ENCODE peak calls at places on chromosomes 3 and 15, in five cellular contexts. One of them, this sample, is unnamed.

GRCh38 chr3:46881819-46882376 is 4.4 kb downstream of the PTH1R start:
- DNase-seq in WERI-Rb-1: peak
- DNase-seq in BJ: no peak
- DNase-seq in AG10803: no peak
- DNase-seq in gastrocnemius medialis: no peak
- DNase-seq in this sample: no peak

GRCh38 chr3:62525276-62525675 is 151.9 kb upstream of the FEZF2 start:
- DNase-seq in WERI-Rb-1: no peak
- DNase-seq in BJ: no peak
- DNase-seq in AG10803: peak
- DNase-seq in gastrocnemius medialis: no peak
- DNase-seq in this sample: peak

GRCh38 chr3:119184808-119185690 is 11.7 kb downstream of the UPK1B start:
- DNase-seq in WERI-Rb-1: no peak
- DNase-seq in BJ: peak
- DNase-seq in AG10803: peak
- DNase-seq in gastrocnemius medialis: no peak
- DNase-seq in this sample: no peak

GRCh38 chr3:170809021-170809974 is 60.7 kb downstream of the RPL22L1 start:
- DNase-seq in WERI-Rb-1: peak
- DNase-seq in BJ: no peak
- DNase-seq in AG10803: peak
- DNase-seq in gastrocnemius medialis: no peak
- DNase-seq in this sample: peak

GRCh38 chr3:111961461-111962269 is 17.2 kb upstream of the ABHD10 start:
- DNase-seq in WERI-Rb-1: no peak
- DNase-seq in BJ: no peak
- DNase-seq in AG10803: peak
- DNase-seq in gastrocnemius medialis: no peak
- DNase-seq in this sample: peak

GRCh38 chr15:39028069-39028468 is 463.5 kb upstream of the RASGRP1 start:
- DNase-seq in WERI-Rb-1: no peak
- DNase-seq in BJ: no peak
- DNase-seq in AG10803: peak
- DNase-seq in gastrocnemius medialis: peak
- DNase-seq in this sample: peak

GRCh38 chr3:184506579-184506978 is 55.0 kb upstream of the EPHB3 start:
- DNase-seq in WERI-Rb-1: no peak
- DNase-seq in BJ: no peak
- DNase-seq in AG10803: peak
- DNase-seq in gastrocnemius medialis: no peak
- DNase-seq in this sample: no peak

GRCh38 chr3:72205297-72205696 is 420.3 kb upstream of the PROK2 start:
- DNase-seq in WERI-Rb-1: peak
- DNase-seq in BJ: no peak
- DNase-seq in AG10803: no peak
- DNase-seq in gastrocnemius medialis: no peak
- DNase-seq in this sample: no peak

GRCh38 chr3:171711461-171711860 is 98.8 kb downstream of the PLD1 start:
- DNase-seq in WERI-Rb-1: no peak
- DNase-seq in BJ: no peak
- DNase-seq in AG10803: no peak
- DNase-seq in gastrocnemius medialis: no peak
- DNase-seq in this sample: no peak

GRCh38 chr3:177228601-177229190 is 31.4 kb upstream of the TBL1XR1 start:
- DNase-seq in WERI-Rb-1: no peak
- DNase-seq in BJ: no peak
- DNase-seq in AG10803: no peak
- DNase-seq in gastrocnemius medialis: no peak
- DNase-seq in this sample: no peak

GRCh38 chr3:70853161-70853560 is 540.7 kb upstream of the MDFIC2 start:
- DNase-seq in WERI-Rb-1: no peak
- DNase-seq in BJ: no peak
- DNase-seq in AG10803: no peak
- DNase-seq in gastrocnemius medialis: no peak
- DNase-seq in this sample: no peak

GRCh38 chr15:88083828-88084760 is 172.4 kb downstream of the NTRK3 start:
- DNase-seq in WERI-Rb-1: no peak
- DNase-seq in BJ: no peak
- DNase-seq in AG10803: peak
- DNase-seq in gastrocnemius medialis: no peak
- DNase-seq in this sample: no peak

GRCh38 chr3:139654637-139655365 is 23.0 kb downstream of the NMNAT3 start:
- DNase-seq in WERI-Rb-1: no peak
- DNase-seq in BJ: no peak
- DNase-seq in AG10803: no peak
- DNase-seq in gastrocnemius medialis: no peak
- DNase-seq in this sample: no peak

GRCh38 chr15:98164573-98164972 is 204.1 kb downstream of the ARRDC4 start:
- DNase-seq in WERI-Rb-1: no peak
- DNase-seq in BJ: no peak
- DNase-seq in AG10803: peak
- DNase-seq in gastrocnemius medialis: no peak
- DNase-seq in this sample: no peak

GRCh38 chr15:38688761-38689160 is 124.1 kb upstream of the RASGRP1 start:
- DNase-seq in WERI-Rb-1: no peak
- DNase-seq in BJ: no peak
- DNase-seq in AG10803: no peak
- DNase-seq in gastrocnemius medialis: no peak
- DNase-seq in this sample: no peak

GRCh38 chr3:197746214-197746613 is 3.5 kb upstream of the FYTTD1 start:
- DNase-seq in WERI-Rb-1: no peak
- DNase-seq in BJ: no peak
- DNase-seq in AG10803: no peak
- DNase-seq in gastrocnemius medialis: no peak
- DNase-seq in this sample: no peak

GRCh38 chr15:71790081-71790480 is 20.3 kb upstream of the NR2E3 start:
- DNase-seq in WERI-Rb-1: no peak
- DNase-seq in BJ: no peak
- DNase-seq in AG10803: no peak
- DNase-seq in gastrocnemius medialis: no peak
- DNase-seq in this sample: no peak

GRCh38 chr3:191358929-191359328 is 28.6 kb upstream of the UTS2B start:
- DNase-seq in WERI-Rb-1: no peak
- DNase-seq in BJ: no peak
- DNase-seq in AG10803: no peak
- DNase-seq in gastrocnemius medialis: no peak
- DNase-seq in this sample: no peak

GRCh38 chr3:15429080-15429479 is 1.7 kb downstream of the EAF1 start:
- DNase-seq in WERI-Rb-1: no peak
- DNase-seq in BJ: no peak
- DNase-seq in AG10803: no peak
- DNase-seq in gastrocnemius medialis: no peak
- DNase-seq in this sample: no peak

GRCh38 chr3:143207338-143207961 is 87.9 kb downstream of the CHST2 start:
- DNase-seq in WERI-Rb-1: no peak
- DNase-seq in BJ: no peak
- DNase-seq in AG10803: peak
- DNase-seq in gastrocnemius medialis: no peak
- DNase-seq in this sample: no peak

GRCh38 chr3:7682822-7683229 is 818.8 kb upstream of the LMCD1 start:
- DNase-seq in WERI-Rb-1: no peak
- DNase-seq in BJ: peak
- DNase-seq in AG10803: peak
- DNase-seq in gastrocnemius medialis: peak
- DNase-seq in this sample: no peak

GRCh38 chr3:188916934-188917391 is 254.8 kb upstream of the TPRG1 start:
- DNase-seq in WERI-Rb-1: no peak
- DNase-seq in BJ: no peak
- DNase-seq in AG10803: no peak
- DNase-seq in gastrocnemius medialis: no peak
- DNase-seq in this sample: no peak

GRCh38 chr3:193805448-193805847 is 212.4 kb downstream of the OPA1 start:
- DNase-seq in WERI-Rb-1: no peak
- DNase-seq in BJ: no peak
- DNase-seq in AG10803: peak
- DNase-seq in gastrocnemius medialis: peak
- DNase-seq in this sample: peak

GRCh38 chr3:183239046-183239445 is 14.0 kb upstream of the B3GNT5 start:
- DNase-seq in WERI-Rb-1: no peak
- DNase-seq in BJ: no peak
- DNase-seq in AG10803: no peak
- DNase-seq in gastrocnemius medialis: no peak
- DNase-seq in this sample: no peak

GRCh38 chr3:171028025-171028778 is 1.7 kb upstream of the SLC2A2 start:
- DNase-seq in WERI-Rb-1: peak
- DNase-seq in BJ: peak
- DNase-seq in AG10803: peak
- DNase-seq in gastrocnemius medialis: peak
- DNase-seq in this sample: peak

GRCh38 chr3:54939591-54940300 is 11.9 kb upstream of the LRTM1 start:
- DNase-seq in WERI-Rb-1: no peak
- DNase-seq in BJ: peak
- DNase-seq in AG10803: peak
- DNase-seq in gastrocnemius medialis: no peak
- DNase-seq in this sample: no peak

GRCh38 chr3:141476033-141476432 is 10.8 kb upstream of the RASA2 start:
- DNase-seq in WERI-Rb-1: no peak
- DNase-seq in BJ: no peak
- DNase-seq in AG10803: no peak
- DNase-seq in gastrocnemius medialis: no peak
- DNase-seq in this sample: no peak

GRCh38 chr3:117052356-117052755 is 342.8 kb downstream of the TUSC7 start:
- DNase-seq in WERI-Rb-1: no peak
- DNase-seq in BJ: peak
- DNase-seq in AG10803: peak
- DNase-seq in gastrocnemius medialis: no peak
- DNase-seq in this sample: no peak

GRCh38 chr15:72318408-72318942 is 1.5 kb downstream of the CELF6 start:
- DNase-seq in WERI-Rb-1: peak
- DNase-seq in BJ: no peak
- DNase-seq in AG10803: no peak
- DNase-seq in gastrocnemius medialis: no peak
- DNase-seq in this sample: no peak

GRCh38 chr3:183437696-183438564 is 9.5 kb upstream of the MCF2L2 start:
- DNase-seq in WERI-Rb-1: no peak
- DNase-seq in BJ: no peak
- DNase-seq in AG10803: no peak
- DNase-seq in gastrocnemius medialis: no peak
- DNase-seq in this sample: no peak

GRCh38 chr3:50300681-50301254 is 1.6 kb upstream of the HYAL3 start:
- DNase-seq in WERI-Rb-1: no peak
- DNase-seq in BJ: no peak
- DNase-seq in AG10803: no peak
- DNase-seq in gastrocnemius medialis: no peak
- DNase-seq in this sample: no peak

GRCh38 chr3:50304601-50305000 is 1.2 kb upstream of the HYAL1 start:
- DNase-seq in WERI-Rb-1: no peak
- DNase-seq in BJ: no peak
- DNase-seq in AG10803: no peak
- DNase-seq in gastrocnemius medialis: no peak
- DNase-seq in this sample: no peak

GRCh38 chr3:50303038-50303815 is at the start of gene HYAL1:
- DNase-seq in WERI-Rb-1: peak
- DNase-seq in BJ: no peak
- DNase-seq in AG10803: no peak
- DNase-seq in gastrocnemius medialis: peak
- DNase-seq in this sample: no peak

GRCh38 chr3:50299929-50300680 is 900 bp upstream of the HYAL3 start:
- DNase-seq in WERI-Rb-1: no peak
- DNase-seq in BJ: no peak
- DNase-seq in AG10803: peak
- DNase-seq in gastrocnemius medialis: no peak
- DNase-seq in this sample: no peak

GRCh38 chr3:50302095-50303037 is 1.0 kb downstream of the HYAL1 start:
- DNase-seq in WERI-Rb-1: no peak
- DNase-seq in BJ: no peak
- DNase-seq in AG10803: no peak
- DNase-seq in gastrocnemius medialis: no peak
- DNase-seq in this sample: no peak
- H3K4me3 ChIP-seq in WERI-Rb-1: peak
- H3K4me3 ChIP-seq in BJ: no peak
- H3K4me3 ChIP-seq in AG10803: no peak
- H3K4me3 ChIP-seq in gastrocnemius medialis: peak
- H3K4me3 ChIP-seq in this sample: no peak

DNA sequence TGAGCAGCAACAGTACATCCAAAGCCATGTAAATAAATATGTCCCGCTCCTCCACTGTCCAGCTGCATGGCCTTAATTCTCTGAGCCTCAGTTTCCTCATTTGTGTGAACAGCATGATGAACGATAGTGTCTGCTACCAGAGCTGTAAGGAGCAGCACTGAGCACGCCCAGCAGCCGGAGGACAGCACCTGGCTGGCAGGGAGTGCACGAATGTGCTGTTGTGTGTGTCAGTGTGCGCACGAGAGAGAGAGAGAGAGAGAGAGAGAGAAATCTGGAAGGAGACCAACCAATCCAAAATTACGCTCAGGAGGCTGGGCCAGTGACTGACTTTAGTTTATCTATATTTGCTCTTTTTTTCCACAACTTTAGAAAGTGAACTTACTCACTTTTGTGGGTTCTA is 26.6 kb upstream of the PLXNA1 start:
- DNase-seq in WERI-Rb-1: no peak
- DNase-seq in BJ: no peak
- DNase-seq in AG10803: no peak
- DNase-seq in gastrocnemius medialis: no peak
- DNase-seq in this sample: no peak
- TF ChIP-seq CTCF in WERI-Rb-1: no peak
- TF ChIP-seq CTCF in BJ: no peak
- TF ChIP-seq CTCF in AG10803: no peak
- TF ChIP-seq CTCF in gastrocnemius medialis: no peak
- TF ChIP-seq CTCF in this sample: no peak

DNA sequence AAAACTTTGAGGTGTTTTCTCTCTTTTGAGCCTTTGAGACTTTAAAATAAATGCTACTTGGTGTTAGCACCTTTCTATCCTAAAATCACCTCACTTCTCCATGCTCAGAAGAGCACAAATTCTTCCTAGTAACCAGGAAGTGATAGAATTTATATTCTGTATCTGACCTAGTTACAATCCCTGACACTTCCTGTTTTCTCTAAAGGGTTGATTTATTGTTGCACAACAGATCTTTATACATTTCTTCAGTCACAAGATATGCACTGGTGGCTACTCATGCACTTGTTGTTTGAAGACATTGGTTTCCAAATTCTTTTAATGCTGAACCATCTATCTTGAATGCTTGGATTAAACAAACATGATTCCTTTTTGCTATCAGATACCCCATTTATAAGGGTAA is 47.2 kb upstream of the CNTN3 start:
- DNase-seq in WERI-Rb-1: no peak
- DNase-seq in BJ: no peak
- DNase-seq in AG10803: no peak
- DNase-seq in gastrocnemius medialis: no peak
- DNase-seq in this sample: no peak
- H3K4me3 ChIP-seq in WERI-Rb-1: no peak
- H3K4me3 ChIP-seq in BJ: no peak
- H3K4me3 ChIP-seq in AG10803: no peak
- H3K4me3 ChIP-seq in gastrocnemius medialis: no peak
- H3K4me3 ChIP-seq in this sample: no peak

DNA sequence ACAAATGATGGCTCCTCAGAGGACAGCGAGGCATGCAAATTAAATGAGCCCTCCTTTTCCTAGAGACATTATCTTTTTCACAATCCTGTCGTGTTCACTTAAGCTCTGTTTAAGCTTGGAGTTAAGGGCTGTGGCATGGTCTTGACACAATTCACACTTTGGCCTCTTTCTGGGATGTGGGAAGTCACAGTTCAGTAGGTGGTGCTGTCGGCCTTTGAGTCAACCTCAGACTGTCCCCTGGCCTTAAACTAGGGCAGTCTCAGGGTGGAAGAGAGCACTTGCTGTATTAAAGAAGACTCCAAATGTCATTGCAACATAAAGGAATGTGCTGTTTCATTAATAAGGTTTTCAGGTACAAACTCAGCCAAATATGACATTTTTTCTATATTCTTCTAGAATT is 351.0 kb downstream of the MCTP2 start:
- DNase-seq in WERI-Rb-1: no peak
- DNase-seq in BJ: no peak
- DNase-seq in AG10803: no peak
- DNase-seq in gastrocnemius medialis: no peak
- DNase-seq in this sample: no peak
- TF ChIP-seq CTCF in WERI-Rb-1: no peak
- TF ChIP-seq CTCF in BJ: no peak
- TF ChIP-seq CTCF in AG10803: no peak
- TF ChIP-seq CTCF in gastrocnemius medialis: no peak
- TF ChIP-seq CTCF in this sample: no peak

This sample was measured in HFF-Myc.